ENCODE peak calls at places on chromosomes 6 and 20, in six cellular contexts. One of them, this sample, is unnamed.

GRCh38 chr20:10524034-10524476 is 89.0 kb downstream of the SLX4IP start:
- DNase-seq in uterus: peak
- DNase-seq in RWPE1: no peak
- DNase-seq in iPS DF 6.9: peak
- DNase-seq in H9: peak
- DNase-seq in CD4-positive, alpha-beta T cell: no peak
- DNase-seq in this sample: peak

GRCh38 chr6:144854654-144855053 is 569.5 kb downstream of the UTRN start:
- DNase-seq in iPS DF 6.9: no peak
- DNase-seq in H9: no peak
- DNase-seq in uterus: no peak
- DNase-seq in RWPE1: no peak
- DNase-seq in CD4-positive, alpha-beta T cell: no peak
- DNase-seq in this sample: no peak

GRCh38 chr20:41534842-41535241 is 83.3 kb downstream of the CHD6 start:
- DNase-seq in iPS DF 6.9: no peak
- DNase-seq in uterus: no peak
- DNase-seq in CD4-positive, alpha-beta T cell: no peak
- DNase-seq in RWPE1: no peak
- DNase-seq in H9: no peak
- DNase-seq in this sample: no peak

GRCh38 chr20:51570755-51571469 is 28.4 kb upstream of the NFATC2 start:
- DNase-seq in CD4-positive, alpha-beta T cell: no peak
- DNase-seq in iPS DF 6.9: no peak
- DNase-seq in RWPE1: no peak
- DNase-seq in H9: no peak
- DNase-seq in uterus: no peak
- DNase-seq in this sample: peak

GRCh38 chr20:20780127-20780822 is 67.8 kb upstream of the RALGAPA2 start:
- DNase-seq in H9: peak
- DNase-seq in uterus: peak
- DNase-seq in iPS DF 6.9: no peak
- DNase-seq in CD4-positive, alpha-beta T cell: no peak
- DNase-seq in RWPE1: peak
- DNase-seq in this sample: peak

GRCh38 chr6:107235521-107235920 is 120.2 kb upstream of the BEND3 start:
- DNase-seq in H9: no peak
- DNase-seq in RWPE1: no peak
- DNase-seq in uterus: no peak
- DNase-seq in CD4-positive, alpha-beta T cell: no peak
- DNase-seq in iPS DF 6.9: no peak
- DNase-seq in this sample: no peak

GRCh38 chr20:54355631-54356280 is 119.6 kb upstream of the DOK5 start:
- DNase-seq in CD4-positive, alpha-beta T cell: no peak
- DNase-seq in H9: no peak
- DNase-seq in uterus: no peak
- DNase-seq in iPS DF 6.9: no peak
- DNase-seq in RWPE1: peak
- DNase-seq in this sample: no peak

GRCh38 chr6:22017272-22017671 is 279.6 kb downstream of the PRL start:
- DNase-seq in CD4-positive, alpha-beta T cell: no peak
- DNase-seq in iPS DF 6.9: no peak
- DNase-seq in H9: no peak
- DNase-seq in uterus: no peak
- DNase-seq in RWPE1: no peak
- DNase-seq in this sample: no peak

GRCh38 chr20:22575087-22575721 is 9.2 kb downstream of the FOXA2 start:
- DNase-seq in H9: no peak
- DNase-seq in RWPE1: no peak
- DNase-seq in iPS DF 6.9: no peak
- DNase-seq in CD4-positive, alpha-beta T cell: no peak
- DNase-seq in uterus: no peak
- DNase-seq in this sample: no peak

GRCh38 chr6:66993272-66993671 is 1286.2 kb upstream of the EYS start:
- DNase-seq in iPS DF 6.9: no peak
- DNase-seq in CD4-positive, alpha-beta T cell: no peak
- DNase-seq in RWPE1: no peak
- DNase-seq in H9: no peak
- DNase-seq in uterus: no peak
- DNase-seq in this sample: no peak

GRCh38 chr20:52192296-52193007 is 873 bp upstream of the ZFP64 start:
- DNase-seq in iPS DF 6.9: no peak
- DNase-seq in RWPE1: peak
- DNase-seq in uterus: peak
- DNase-seq in CD4-positive, alpha-beta T cell: no peak
- DNase-seq in H9: peak
- DNase-seq in this sample: no peak

GRCh38 chr6:152984387-152984872 is 1.6 kb upstream of the FBXO5 start:
- DNase-seq in RWPE1: no peak
- DNase-seq in CD4-positive, alpha-beta T cell: no peak
- DNase-seq in uterus: no peak
- DNase-seq in iPS DF 6.9: no peak
- DNase-seq in H9: no peak
- DNase-seq in this sample: no peak

GRCh38 chr6:109793015-109793414 is 101.9 kb downstream of the FIG4 start:
- DNase-seq in RWPE1: no peak
- DNase-seq in H9: no peak
- DNase-seq in iPS DF 6.9: no peak
- DNase-seq in uterus: no peak
- DNase-seq in CD4-positive, alpha-beta T cell: no peak
- DNase-seq in this sample: no peak

GRCh38 chr20:3084283-3084985 is at the start of gene AVP:
- DNase-seq in iPS DF 6.9: no peak
- DNase-seq in CD4-positive, alpha-beta T cell: no peak
- DNase-seq in RWPE1: no peak
- DNase-seq in uterus: no peak
- DNase-seq in H9: no peak
- DNase-seq in this sample: no peak

GRCh38 chr20:33914871-33915270 is 78.8 kb upstream of the RALY start:
- DNase-seq in H9: no peak
- DNase-seq in CD4-positive, alpha-beta T cell: peak
- DNase-seq in iPS DF 6.9: no peak
- DNase-seq in uterus: no peak
- DNase-seq in RWPE1: peak
- DNase-seq in this sample: no peak

GRCh38 chr6:39387785-39388184 is 65.3 kb upstream of the KCNK16 start:
- DNase-seq in iPS DF 6.9: no peak
- DNase-seq in uterus: no peak
- DNase-seq in H9: no peak
- DNase-seq in RWPE1: peak
- DNase-seq in CD4-positive, alpha-beta T cell: no peak
- DNase-seq in this sample: no peak

GRCh38 chr20:39706089-39706721 is 744.1 kb downstream of the DHX35 start:
- DNase-seq in H9: no peak
- DNase-seq in uterus: peak
- DNase-seq in iPS DF 6.9: no peak
- DNase-seq in CD4-positive, alpha-beta T cell: no peak
- DNase-seq in RWPE1: no peak
- DNase-seq in this sample: no peak

GRCh38 chr6:88529726-88530125 is 363.6 kb upstream of the CNR1 start:
- DNase-seq in iPS DF 6.9: no peak
- DNase-seq in CD4-positive, alpha-beta T cell: no peak
- DNase-seq in RWPE1: no peak
- DNase-seq in uterus: no peak
- DNase-seq in H9: no peak
- DNase-seq in this sample: no peak

GRCh38 chr6:87396595-87397392 is 11.0 kb upstream of the CFAP206 start:
- DNase-seq in iPS DF 6.9: no peak
- DNase-seq in CD4-positive, alpha-beta T cell: no peak
- DNase-seq in uterus: no peak
- DNase-seq in RWPE1: no peak
- DNase-seq in H9: no peak
- DNase-seq in this sample: no peak

GRCh38 chr6:6981923-6982322 is 125.8 kb upstream of the RREB1 start:
- DNase-seq in iPS DF 6.9: no peak
- DNase-seq in uterus: no peak
- DNase-seq in CD4-positive, alpha-beta T cell: no peak
- DNase-seq in H9: no peak
- DNase-seq in RWPE1: peak
- DNase-seq in this sample: no peak

GRCh38 chr6:35798706-35799105 is 1.6 kb upstream of the CLPS start:
- DNase-seq in RWPE1: no peak
- DNase-seq in H9: no peak
- DNase-seq in uterus: no peak
- DNase-seq in iPS DF 6.9: no peak
- DNase-seq in CD4-positive, alpha-beta T cell: no peak
- DNase-seq in this sample: no peak

GRCh38 chr6:69994251-69994650 is 127.9 kb downstream of the COL19A1 start:
- DNase-seq in H9: no peak
- DNase-seq in iPS DF 6.9: no peak
- DNase-seq in uterus: no peak
- DNase-seq in CD4-positive, alpha-beta T cell: no peak
- DNase-seq in RWPE1: no peak
- DNase-seq in this sample: no peak

GRCh38 chr6:116101298-116101718 is 655 bp downstream of the NT5DC1 start:
- DNase-seq in H9: no peak
- DNase-seq in uterus: no peak
- DNase-seq in CD4-positive, alpha-beta T cell: no peak
- DNase-seq in RWPE1: no peak
- DNase-seq in iPS DF 6.9: no peak
- DNase-seq in this sample: no peak

GRCh38 chr6:35602133-35602946 is 86.4 kb downstream of the FKBP5 start:
- DNase-seq in RWPE1: peak
- DNase-seq in iPS DF 6.9: no peak
- DNase-seq in CD4-positive, alpha-beta T cell: no peak
- DNase-seq in H9: no peak
- DNase-seq in uterus: no peak
- DNase-seq in this sample: no peak

DNA sequence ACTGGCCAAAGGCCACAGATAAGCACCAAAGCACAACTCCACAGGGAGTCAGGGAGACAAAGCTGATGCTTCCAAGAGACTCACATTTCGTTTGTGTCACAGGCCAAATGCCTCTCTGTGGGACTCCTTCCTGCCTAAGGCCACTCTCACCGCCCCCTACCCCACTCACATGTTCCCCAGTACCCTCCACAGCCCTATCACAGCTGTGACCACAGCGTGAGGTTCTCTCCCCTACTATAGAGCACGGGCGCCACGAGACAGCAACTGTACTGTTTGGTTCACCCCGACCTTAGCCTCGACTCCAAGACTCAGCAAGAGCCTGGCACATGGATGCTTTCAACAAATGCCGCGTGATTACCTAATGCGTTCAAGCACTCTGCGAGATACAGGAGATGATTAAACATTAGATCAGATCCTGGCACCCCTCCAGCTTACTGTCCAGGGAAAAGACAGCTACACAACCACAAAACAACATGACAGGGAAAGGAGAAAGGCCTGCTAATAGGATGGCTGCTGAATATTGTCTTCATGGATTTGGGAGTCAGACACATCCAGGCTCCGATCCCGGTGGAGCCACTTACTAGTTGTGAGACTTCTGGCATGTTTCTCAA is 105.5 kb downstream of the AGPAT4 start:
- DNase-seq in RWPE1: peak
- DNase-seq in CD4-positive, alpha-beta T cell: no peak
- DNase-seq in H9: peak
- DNase-seq in uterus: no peak
- DNase-seq in iPS DF 6.9: no peak
- DNase-seq in this sample: no peak
- H3K27ac ChIP-seq in RWPE1: peak
- H3K27ac ChIP-seq in CD4-positive, alpha-beta T cell: no peak
- H3K27ac ChIP-seq in H9: no peak
- H3K27ac ChIP-seq in uterus: no peak
- H3K27ac ChIP-seq in iPS DF 6.9: no peak
- H3K27ac ChIP-seq in this sample: no peak

GRCh38 chr6:139253656-139254055 is 38.1 kb downstream of the TXLNB start:
- DNase-seq in uterus: no peak
- DNase-seq in H9: no peak
- DNase-seq in CD4-positive, alpha-beta T cell: no peak
- DNase-seq in RWPE1: no peak
- DNase-seq in iPS DF 6.9: no peak
- DNase-seq in this sample: no peak

GRCh38 chr6:139254196-139254595 is 37.6 kb downstream of the TXLNB start:
- DNase-seq in CD4-positive, alpha-beta T cell: no peak
- DNase-seq in RWPE1: no peak
- DNase-seq in iPS DF 6.9: no peak
- DNase-seq in uterus: no peak
- DNase-seq in H9: no peak
- DNase-seq in this sample: no peak

GRCh38 chr6:139251377-139252017 is 40.3 kb downstream of the TXLNB start:
- DNase-seq in H9: no peak
- DNase-seq in RWPE1: no peak
- DNase-seq in uterus: no peak
- DNase-seq in CD4-positive, alpha-beta T cell: no peak
- DNase-seq in iPS DF 6.9: no peak
- DNase-seq in this sample: no peak

GRCh38 chr6:139250296-139251274 is 41.2 kb downstream of the TXLNB start:
- DNase-seq in uterus: peak
- DNase-seq in iPS DF 6.9: peak
- DNase-seq in RWPE1: peak
- DNase-seq in H9: peak
- DNase-seq in CD4-positive, alpha-beta T cell: peak
- DNase-seq in this sample: peak

GRCh38 chr6:139252018-139252390 is 39.8 kb downstream of the TXLNB start:
- DNase-seq in iPS DF 6.9: no peak
- DNase-seq in H9: no peak
- DNase-seq in CD4-positive, alpha-beta T cell: no peak
- DNase-seq in RWPE1: no peak
- DNase-seq in uterus: no peak
- DNase-seq in this sample: no peak
- H3K27ac ChIP-seq in iPS DF 6.9: no peak
- H3K27ac ChIP-seq in H9: no peak
- H3K27ac ChIP-seq in CD4-positive, alpha-beta T cell: no peak
- H3K27ac ChIP-seq in RWPE1: no peak
- H3K27ac ChIP-seq in uterus: peak
- H3K27ac ChIP-seq in this sample: peak

GRCh38 chr6:15246217-15247211 is 645 bp downstream of the JARID2 start:
- DNase-seq in H9: no peak
- DNase-seq in RWPE1: no peak
- DNase-seq in uterus: no peak
- DNase-seq in iPS DF 6.9: no peak
- DNase-seq in CD4-positive, alpha-beta T cell: peak
- DNase-seq in this sample: no peak
- H3K27ac ChIP-seq in H9: no peak
- H3K27ac ChIP-seq in RWPE1: peak
- H3K27ac ChIP-seq in uterus: peak
- H3K27ac ChIP-seq in iPS DF 6.9: no peak
- H3K27ac ChIP-seq in CD4-positive, alpha-beta T cell: peak
- H3K27ac ChIP-seq in this sample: peak

DNA sequence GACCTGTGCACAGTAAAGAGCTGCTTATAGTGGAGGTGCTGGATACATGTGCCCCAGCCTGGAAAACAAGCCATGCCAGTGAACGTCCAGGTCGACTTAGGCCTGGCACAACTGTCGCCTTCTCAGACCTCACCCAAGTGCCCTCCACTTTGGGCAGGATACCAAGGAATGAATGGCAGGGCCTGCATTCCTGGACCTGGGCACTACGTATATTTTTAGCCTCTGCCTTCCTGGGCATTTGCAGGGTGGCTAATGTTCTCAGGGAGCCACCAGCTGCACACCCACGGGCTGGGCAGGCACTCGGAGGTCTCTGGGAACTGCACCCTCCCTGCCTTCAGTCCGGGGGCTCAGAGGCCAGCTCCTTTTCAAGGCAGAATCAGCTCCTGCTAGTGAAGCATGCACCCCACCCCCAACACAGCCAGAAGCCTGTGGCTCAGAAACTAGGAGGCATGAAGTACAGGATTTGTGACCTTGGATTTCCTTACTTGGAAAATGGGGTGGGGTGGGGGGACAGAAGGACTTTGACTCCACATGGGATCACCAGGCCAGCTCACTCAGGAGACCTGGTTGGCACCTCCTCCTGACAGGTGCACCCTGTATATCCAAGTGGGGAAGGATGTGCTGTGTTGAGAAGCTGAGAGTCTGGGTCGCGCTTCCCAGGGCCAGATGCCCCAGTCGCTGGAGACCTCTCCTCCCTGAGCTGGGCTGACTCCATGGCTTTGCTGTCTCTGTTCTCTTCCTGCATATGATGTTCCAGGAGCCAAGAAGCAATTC is 2.5 kb upstream of the LSM14B start:
- DNase-seq in uterus: no peak
- DNase-seq in iPS DF 6.9: no peak
- DNase-seq in RWPE1: no peak
- DNase-seq in H9: no peak
- DNase-seq in CD4-positive, alpha-beta T cell: no peak
- DNase-seq in this sample: peak
- H3K27ac ChIP-seq in uterus: no peak
- H3K27ac ChIP-seq in iPS DF 6.9: no peak
- H3K27ac ChIP-seq in RWPE1: peak
- H3K27ac ChIP-seq in H9: no peak
- H3K27ac ChIP-seq in CD4-positive, alpha-beta T cell: no peak
- H3K27ac ChIP-seq in this sample: peak